ENCODE peak calls at places on chromosomes 1 and 21, in five cellular contexts. J, R, C, W and N are unnamed samples.

GRCh38 chr1:6704746-6705145 is 3.1 kb upstream of the DNAJC11 start:
- DNase-seq in J (no peak), R (no peak), C (no peak), W (no peak), N (no peak)

GRCh38 chr1:156870734-156871133 is 10.1 kb downstream of the NTRK1 start:
- DNase-seq in J (peak; percentile 85), R (no peak), C (peak; percentile 84), W (no peak), N (peak; percentile 93)

GRCh38 chr1:154589780-154590179 is 18.2 kb downstream of the ADAR start:
- DNase-seq in J (no peak), R (no peak), C (no peak), W (no peak), N (no peak)

GRCh38 chr1:235056937-235057336 is 71.7 kb downstream of the TOMM20 start:
- DNase-seq in J (no peak), R (no peak), C (no peak), W (no peak), N (peak; percentile 89)

GRCh38 chr1:164440222-164440621 is 118.8 kb upstream of the PBX1 start:
- DNase-seq in J (peak; percentile 66), R (no peak), C (no peak), W (no peak), N (no peak)

GRCh38 chr1:115814685-115815398 is 26.1 kb downstream of the NHLH2 start:
- DNase-seq in J (no peak), R (no peak), C (no peak), W (no peak), N (peak; percentile 89)

GRCh38 chr21:26659181-26659580 is 86.1 kb upstream of the CYYR1 start:
- DNase-seq in J (peak; percentile 1), R (no peak), C (no peak), W (peak; percentile 40), N (peak; percentile 81)

GRCh38 chr1:197066719-197067456 is at the start of gene F13B:
- DNase-seq in J (peak; percentile 7), R (no peak), C (no peak), W (no peak), N (no peak)

GRCh38 chr1:242784074-242784473 is 259.6 kb upstream of the PLD5 start:
- DNase-seq in J (no peak), R (no peak), C (no peak), W (no peak), N (no peak)

GRCh38 chr1:21590116-21590905 is 78.8 kb downstream of the RAP1GAP start:
- DNase-seq in J (no peak), R (no peak), C (no peak), W (no peak), N (no peak)

GRCh38 chr1:28154083-28154594 is 22.4 kb downstream of the PTAFR start:
- DNase-seq in J (no peak), R (no peak), C (no peak), W (no peak), N (no peak)

GRCh38 chr21:34510148-34511142 is 1.6 kb downstream of the KCNE1 start:
- DNase-seq in J (peak; percentile 89), R (peak; percentile 67), C (peak; percentile 63), W (peak; percentile 58), N (peak; percentile 84)

GRCh38 chr1:228073061-228073869 is 9.2 kb upstream of the ARF1 start:
- DNase-seq in J (no peak), R (no peak), C (no peak), W (no peak), N (no peak)

GRCh38 chr1:171346866-171347265 is 32.9 kb downstream of the FMO4 start:
- DNase-seq in J (no peak), R (no peak), C (no peak), W (no peak), N (peak; percentile 25)

GRCh38 chr1:20037877-20038276 is 32.1 kb upstream of the PLA2G5 start:
- DNase-seq in J (no peak), R (no peak), C (no peak), W (peak; percentile 5), N (peak; percentile 42)

GRCh38 chr1:7467476-7468175 is 303.5 kb upstream of the VAMP3 start:
- DNase-seq in J (no peak), R (no peak), C (no peak), W (no peak), N (no peak)

GRCh38 chr1:160217466-160218165 is 12.4 kb downstream of the PEA15 start:
- DNase-seq in J (no peak), R (no peak), C (no peak), W (no peak), N (peak; percentile 89)

GRCh38 chr1:23167353-23168078 is 1.1 kb downstream of the LUZP1 start:
- DNase-seq in J (peak; percentile 97), R (peak; percentile 34), C (peak; percentile 35), W (peak; percentile 61), N (peak; percentile 87)

DNA sequence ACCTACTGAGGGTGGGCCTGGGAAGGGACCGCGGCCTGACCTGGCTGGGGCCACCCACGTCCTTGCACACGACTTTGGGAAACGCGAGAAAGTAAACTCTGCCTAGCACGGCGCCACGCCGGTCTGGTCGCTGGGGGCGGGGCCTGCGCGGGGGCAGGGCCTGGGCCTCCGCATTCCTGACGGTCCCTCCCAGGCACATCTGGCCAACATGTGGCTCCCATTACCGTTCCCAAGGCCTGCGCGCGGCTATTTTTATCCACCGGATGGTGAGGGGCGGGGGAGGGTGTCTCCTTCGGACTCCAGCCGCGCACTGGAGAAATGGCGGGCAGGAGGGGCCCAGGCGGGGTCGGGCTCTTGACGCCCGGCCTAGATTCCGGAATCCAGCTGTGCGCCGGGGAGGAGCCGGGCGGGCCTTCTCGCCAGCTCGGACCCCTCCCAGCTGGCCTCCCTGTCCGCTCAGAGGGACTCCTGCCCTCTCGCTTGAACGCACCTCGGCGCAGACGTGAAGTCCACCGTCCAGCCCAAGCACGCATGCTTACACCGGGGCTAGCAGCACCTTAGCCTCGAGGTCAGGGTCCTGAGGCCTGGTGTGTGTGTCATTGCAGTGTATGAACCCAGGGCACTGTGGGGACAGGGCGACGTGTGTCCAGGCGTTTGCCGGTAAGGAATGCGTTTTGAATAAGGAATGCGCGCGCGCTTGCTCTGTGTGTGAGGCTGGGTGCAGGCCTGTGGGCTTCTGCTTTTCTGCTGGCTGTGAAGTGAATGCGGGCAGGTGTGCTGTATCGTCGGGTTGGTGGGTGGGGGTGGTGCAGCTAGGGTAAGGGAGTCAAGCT is 2.1 kb downstream of the EVA1B start:
- DNase-seq in J (peak; percentile 98), R (peak; percentile 76), C (peak; percentile 98), W (no peak), N (no peak)
- H3K4me3 ChIP-seq in J (peak overlapping the region; percentile 84), R (peak overlapping the region; percentile 76), C (peak overlapping the region; percentile 79), W (no peak overlapping the region), N (no peak overlapping the region)

GRCh38 chr1:26833432-26834405 is 7.2 kb downstream of the ZDHHC18 start:
- DNase-seq in J (peak; percentile 52), R (no peak), C (no peak), W (peak; percentile 48), N (no peak)
- TF ChIP-seq CTCF in J (peak; percentile 26), R (no peak), C (no peak), W (no peak), N (no peak)

DNA sequence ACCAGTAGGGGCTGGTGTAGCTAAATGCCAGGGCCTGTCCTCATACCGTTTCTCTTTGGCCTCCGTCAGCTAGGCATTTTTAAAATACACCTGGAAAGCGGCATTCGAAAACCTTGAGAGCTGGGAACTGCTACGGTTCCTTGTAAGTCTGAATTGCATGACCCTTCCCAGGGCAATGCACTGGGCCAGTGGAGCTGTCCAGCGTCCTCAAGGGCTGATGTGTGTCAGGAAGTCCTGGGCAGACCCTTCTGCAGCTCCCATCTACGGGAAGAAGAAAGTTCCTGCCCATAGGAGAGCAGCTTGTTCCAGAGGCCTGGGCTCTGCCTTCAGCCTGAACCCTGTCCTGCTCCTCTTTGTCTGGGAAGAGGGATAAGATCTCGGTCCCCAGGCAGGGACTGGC is 34.1 kb downstream of the UBASH3A start:
- DNase-seq in J (peak; percentile 44), R (no peak), C (no peak), W (no peak), N (peak; percentile 23)
- H3K4me3 ChIP-seq in J (no peak overlapping the region), R (no peak overlapping the region), C (no peak overlapping the region), W (no peak overlapping the region), N (no peak overlapping the region)

GRCh38 chr1:248812736-248813425 is 12.8 kb downstream of the SH3BP5L start:
- DNase-seq in J (no peak), R (no peak), C (no peak), W (no peak), N (no peak)
- TF ChIP-seq CTCF in J (no peak), R (no peak), C (no peak), W (no peak), N (no peak)

GRCh38 chr1:158150512-158150911 is 30.2 kb upstream of the CD1D start:
- DNase-seq in J (no peak), R (no peak), C (no peak), W (no peak), N (no peak)

GRCh38 chr1:158153781-158154444 is 26.8 kb upstream of the CD1D start:
- DNase-seq in J (no peak), R (no peak), C (no peak), W (no peak), N (no peak)

GRCh38 chr1:158155673-158156072 is 25.0 kb upstream of the CD1D start:
- DNase-seq in J (no peak), R (no peak), C (no peak), W (no peak), N (peak; percentile 73)

GRCh38 chr1:158153179-158153578 is 27.5 kb upstream of the CD1D start:
- DNase-seq in J (no peak), R (no peak), C (no peak), W (no peak), N (peak; percentile 51)

DNA sequence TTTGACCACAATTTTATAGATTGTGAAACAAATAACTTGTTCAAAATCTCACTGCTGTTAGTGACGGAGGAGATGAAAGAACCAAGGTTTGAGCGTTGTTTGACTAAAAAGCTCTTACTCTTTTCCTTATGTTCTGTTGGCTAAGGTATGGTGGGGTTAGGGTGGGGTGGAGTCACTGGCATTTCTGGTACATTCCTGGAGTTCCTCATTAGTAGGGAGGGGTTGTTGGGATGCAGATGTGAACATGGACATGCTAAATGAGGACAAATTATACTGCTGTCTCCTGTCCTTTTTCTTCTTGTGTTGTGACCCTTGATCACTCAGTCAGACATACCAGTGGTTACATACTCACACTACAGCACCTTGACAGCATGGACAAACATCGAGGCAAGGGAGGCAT is 26.2 kb upstream of the CD1D start:
- DNase-seq in J (no peak), R (no peak), C (no peak), W (no peak), N (no peak)
- H3K4me3 ChIP-seq in J (no peak overlapping the region), R (no peak overlapping the region), C (no peak overlapping the region), W (no peak overlapping the region), N (no peak overlapping the region)

DNA sequence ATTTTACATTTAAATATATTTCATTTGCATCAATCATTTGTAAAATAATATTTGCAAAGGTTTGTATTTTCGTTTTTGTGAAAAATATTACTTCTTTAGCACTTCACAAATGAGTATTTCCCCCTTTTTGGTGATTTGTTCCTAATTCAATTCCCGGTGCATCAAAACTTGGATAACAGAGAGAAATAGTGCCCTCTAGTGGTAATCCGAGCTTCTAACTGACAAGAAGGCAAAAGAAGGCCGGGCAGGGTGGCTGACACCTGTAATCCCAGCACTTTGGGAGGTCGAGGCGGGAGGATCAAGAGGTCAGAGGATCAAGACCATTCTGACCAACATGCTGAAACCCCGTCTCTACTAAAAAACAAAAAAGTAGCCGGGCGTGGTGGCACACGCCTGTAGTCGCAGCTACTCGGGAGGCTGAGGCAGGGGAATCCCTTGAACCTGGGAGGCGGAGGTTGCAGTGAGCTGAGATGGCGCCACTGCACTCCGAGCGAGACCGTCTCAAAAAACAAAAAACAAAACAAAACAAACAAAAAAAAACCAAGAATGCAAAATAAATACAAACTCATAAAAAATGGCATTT is 137.7 kb downstream of the COL11A1 start:
- DNase-seq in J (peak; percentile 78), R (no peak), C (peak; percentile 35), W (peak; percentile 21), N (peak; percentile 76)
- TF ChIP-seq CTCF in J (peak; percentile 69), R (peak; percentile 19), C (peak; percentile 62), W (peak; percentile 76), N (peak; percentile 67)